ENCODE peak calls at places on chromosomes 1 and 21, in eight cellular contexts. L is mesothelial cell of epicardium, S is activated T-cell treated with anti-CD3 and anti-CD28 coated beads for 4 hours, C is NCI-H446, R is T1000, P is T47D, N is cardiac fibroblast, V is fibroblast of gingiva. Y is an unnamed sample.

GRCh38 chr1:42929434-42930177 is 29.1 kb downstream of the SLC2A1 start:
- DNase-seq in R (no peak), N (no peak), V (no peak), L (no peak), P (no peak), C (no peak), S (no peak), Y (no peak)

GRCh38 chr1:72015006-72015405 is 267.3 kb downstream of the NEGR1 start:
- DNase-seq in P (no peak), V (no peak), R (no peak), N (no peak), S (no peak), L (no peak), C (no peak), Y (no peak)

GRCh38 chr21:42061195-42061865 is 9.8 kb upstream of the UMODL1 start:
- DNase-seq in N (no peak), R (no peak), V (no peak), L (no peak), S (no peak), P (no peak), C (no peak), Y (no peak)

GRCh38 chr1:118018064-118018463 is 88.5 kb downstream of the WDR3 start:
- DNase-seq in L (no peak), V (no peak), C (no peak), R (no peak), N (no peak), S (no peak), P (no peak), Y (no peak)

GRCh38 chr1:170662561-170662971 is 1.4 kb upstream of the PRRX1 start:
- DNase-seq in L (no peak), R (no peak), S (no peak), P (no peak), N (no peak), V (no peak), C (peak), Y (no peak)

GRCh38 chr21:44294391-44295162 is 5.3 kb upstream of the PFKL start:
- DNase-seq in C (peak), S (no peak), N (peak), V (peak), L (no peak), R (no peak), P (no peak), Y (peak)

GRCh38 chr1:157034137-157034800 is 11.3 kb downstream of the ARHGEF11 start:
- DNase-seq in L (no peak), C (no peak), P (no peak), R (no peak), V (no peak), N (peak), S (no peak), Y (no peak)

GRCh38 chr1:151059342-151060240 is at the start of gene CDC42SE1:
- DNase-seq in S (peak), P (peak), L (peak), R (peak), V (peak), C (peak), N (peak), Y (peak)

GRCh38 chr1:175158133-175158532 is 34.4 kb downstream of the KIAA0040 start:
- DNase-seq in S (no peak), C (no peak), V (no peak), L (no peak), P (no peak), R (no peak), N (peak), Y (no peak)

GRCh38 chr21:43345746-43346409 is 81.1 kb downstream of the SIK1 start:
- DNase-seq in R (peak), C (no peak), S (no peak), V (no peak), P (no peak), L (no peak), N (peak), Y (peak)

GRCh38 chr1:6545276-6545934 is 8.9 kb downstream of the NOL9 start:
- DNase-seq in N (peak), L (no peak), C (no peak), V (no peak), S (no peak), P (no peak), R (no peak), Y (peak)

GRCh38 chr1:176559474-176560390 is 96.8 kb downstream of the PAPPA2 start:
- DNase-seq in P (peak), C (peak), R (no peak), L (peak), N (peak), S (no peak), V (peak), Y (peak)

GRCh38 chr1:233613252-233614172 is at the start of gene KCNK1:
- DNase-seq in P (no peak), S (no peak), C (peak), V (peak), R (peak), L (peak), N (peak), Y (peak)

GRCh38 chr1:38077523-38078147 is 31.0 kb upstream of the POU3F1 start:
- DNase-seq in P (no peak), N (no peak), L (no peak), C (peak), S (no peak), V (peak), R (no peak), Y (peak)

GRCh38 chr1:69321311-69321710 is 246.4 kb upstream of the LRRC7 start:
- DNase-seq in P (no peak), L (no peak), R (no peak), N (no peak), C (no peak), S (no peak), V (no peak), Y (no peak)

GRCh38 chr21:33076600-33077329 is 6.8 kb downstream of the OLIG1 start:
- DNase-seq in P (no peak), V (no peak), N (no peak), C (no peak), S (no peak), L (no peak), R (no peak), Y (no peak)

GRCh38 chr21:44312089-44312488 is 12.2 kb downstream of the PFKL start:
- DNase-seq in L (no peak), P (no peak), R (no peak), S (no peak), V (no peak), N (no peak), C (no peak), Y (no peak)

GRCh38 chr1:203084588-203085527 is 954 bp downstream of the MYOG start:
- DNase-seq in P (no peak), V (no peak), R (no peak), C (peak), S (no peak), L (no peak), N (no peak), Y (no peak)

GRCh38 chr1:116359871-116360270 is 13.2 kb upstream of the ATP1A1 start:
- DNase-seq in C (no peak), R (no peak), S (no peak), L (no peak), N (no peak), V (no peak), P (no peak), Y (no peak)

GRCh38 chr1:46026531-46026930 is 105.9 kb downstream of the PIK3R3 start:
- DNase-seq in P (no peak), R (no peak), C (no peak), V (no peak), N (no peak), L (no peak), S (no peak), Y (no peak)

GRCh38 chr21:44529503-44530125 is 10.4 kb downstream of the KRTAP10-1 start:
- DNase-seq in P (no peak), V (no peak), S (no peak), N (no peak), C (no peak), R (no peak), L (no peak), Y (no peak)

GRCh38 chr1:214234635-214235025 is 46.3 kb upstream of the SMYD2 start:
- DNase-seq in C (no peak), S (no peak), R (no peak), N (peak), V (peak), P (no peak), L (no peak), Y (no peak)

GRCh38 chr1:1943834-1944570 is 24.9 kb upstream of the TMEM52 start:
- DNase-seq in S (peak), R (no peak), P (peak), V (no peak), L (no peak), C (peak), N (peak), Y (peak)

GRCh38 chr1:165355977-165356811 is at the start of gene LMX1A:
- DNase-seq in V (no peak), S (no peak), L (no peak), P (no peak), R (no peak), N (no peak), C (no peak), Y (peak)

GRCh38 chr21:41601573-41602371 is 93.8 kb upstream of the TMPRSS2 start:
- DNase-seq in P (no peak), L (no peak), N (no peak), S (no peak), V (peak), C (no peak), R (no peak), Y (peak)

GRCh38 chr1:32972814-32973428 is 8.3 kb upstream of the RNF19B start:
- DNase-seq in N (no peak), C (peak), R (no peak), S (no peak), P (peak), V (peak), L (peak), Y (no peak)

GRCh38 chr1:14704846-14705245 is 106.4 kb downstream of the KAZN start:
- DNase-seq in V (no peak), S (no peak), P (no peak), N (no peak), C (no peak), L (no peak), R (no peak), Y (no peak)

GRCh38 chr1:244046907-244047738 is 4.0 kb upstream of the ZBTB18 start:
- DNase-seq in P (no peak), L (no peak), S (no peak), R (no peak), V (no peak), N (peak), C (no peak), Y (no peak)

Y was measured in MG63.